ENCODE peak calls at places on chromosomes 7 and 10, in five cellular contexts. C, W, E, V and I are unnamed samples.

GRCh38 chr7:21367081-21367480 is 60.8 kb upstream of the SP4 start:
- DNase-seq in C (no peak), W (no peak), E (no peak), V (no peak), I (no peak)

GRCh38 chr10:114611617-114612016 is 46.5 kb downstream of the ABLIM1 start:
- DNase-seq in C (no peak), W (no peak), E (no peak), V (no peak), I (no peak)

GRCh38 chr10:95814011-95814727 is 58.2 kb downstream of the ENTPD1 start:
- DNase-seq in C (no peak), W (peak), E (peak), V (no peak), I (peak)

GRCh38 chr10:132446661-132447445 is 49.9 kb downstream of the PWWP2B start:
- DNase-seq in C (peak), W (peak), E (peak), V (no peak), I (peak)

GRCh38 chr10:2920638-2921037 is 146.7 kb upstream of the PFKP start:
- DNase-seq in C (no peak), W (no peak), E (no peak), V (no peak), I (no peak)

GRCh38 chr10:22315455-22316285 is 518 bp upstream of the COMMD3 start:
- DNase-seq in C (no peak), W (no peak), E (no peak), V (no peak), I (no peak)

GRCh38 chr10:94706089-94706488 is 22.6 kb downstream of the CYP2C18 start:
- DNase-seq in C (no peak), W (no peak), E (no peak), V (no peak), I (no peak)

GRCh38 chr7:30850426-30850825 is 61.2 kb upstream of the AQP1 start:
- DNase-seq in C (no peak), W (no peak), E (no peak), V (no peak), I (no peak)

GRCh38 chr7:155193716-155194115 is 104.0 kb upstream of the INSIG1 start:
- DNase-seq in C (no peak), W (no peak), E (no peak), V (no peak), I (no peak)

GRCh38 chr10:422675-423074 is 266.8 kb downstream of the DIP2C start:
- DNase-seq in C (no peak), W (no peak), E (no peak), V (peak), I (no peak)

GRCh38 chr10:83706120-83706519 is 433.2 kb upstream of the GHITM start:
- DNase-seq in C (no peak), W (no peak), E (no peak), V (no peak), I (no peak)

GRCh38 chr10:130371686-130372085 is 235.5 kb downstream of the GLRX3 start:
- DNase-seq in C (peak), W (no peak), E (no peak), V (no peak), I (no peak)

GRCh38 chr10:133614830-133615580 is 11.6 kb downstream of the FRG2B start:
- DNase-seq in C (no peak), W (no peak), E (no peak), V (no peak), I (no peak)

GRCh38 chr10:69731184-69731583 is 70.5 kb upstream of the COL13A1 start:
- DNase-seq in C (no peak), W (no peak), E (no peak), V (no peak), I (no peak)

GRCh38 chr10:74011762-74012161 is 13.8 kb downstream of the VCL start:
- DNase-seq in C (no peak), W (no peak), E (no peak), V (peak), I (peak)

GRCh38 chr7:18821554-18821953 is 295.9 kb downstream of the TWIST1 start:
- DNase-seq in C (no peak), W (no peak), E (no peak), V (no peak), I (no peak)

GRCh38 chr10:100364735-100365391 is 17.8 kb downstream of the SCD start:
- DNase-seq in C (peak), W (peak), E (peak), V (no peak), I (peak)

GRCh38 chr7:122166708-122167107 is 22.7 kb upstream of the AASS start:
- DNase-seq in C (no peak), W (no peak), E (no peak), V (no peak), I (no peak)

GRCh38 chr10:18303851-18304800 is 163.9 kb downstream of the CACNB2 start:
- DNase-seq in C (no peak), W (no peak), E (no peak), V (no peak), I (no peak)

GRCh38 chr10:114623661-114624294 is 34.3 kb downstream of the ABLIM1 start:
- DNase-seq in C (no peak), W (peak), E (no peak), V (no peak), I (peak)

GRCh38 chr7:19982841-19983835 is 209.7 kb upstream of the TMEM196 start:
- DNase-seq in C (no peak), W (peak), E (no peak), V (peak), I (peak)

GRCh38 chr7:18607025-18607424 is 111.5 kb downstream of the HDAC9 start:
- DNase-seq in C (no peak), W (no peak), E (no peak), V (no peak), I (no peak)

GRCh38 chr7:35380739-35381224 is 126.9 kb upstream of the TBX20 start:
- DNase-seq in C (no peak), W (no peak), E (no peak), V (no peak), I (no peak)

GRCh38 chr10:78751716-78752115 is 317.1 kb upstream of the ZMIZ1 start:
- DNase-seq in C (no peak), W (no peak), E (peak), V (no peak), I (no peak)

GRCh38 chr7:150388709-150389531 is 9.8 kb downstream of the ZNF775 start:
- DNase-seq in C (peak), W (peak), E (peak), V (peak), I (peak)

GRCh38 chr7:77308792-77309191 is 107.4 kb downstream of the GSAP start:
- DNase-seq in C (no peak), W (no peak), E (no peak), V (no peak), I (no peak)

GRCh38 chr7:81704595-81704994 is 65.3 kb downstream of the HGF start:
- DNase-seq in C (no peak), W (no peak), E (no peak), V (no peak), I (no peak)

GRCh38 chr7:34991938-34992840 is 45.1 kb downstream of the DPY19L1 start:
- DNase-seq in C (no peak), W (no peak), E (no peak), V (no peak), I (no peak)

GRCh38 chr10:33803248-33803647 is 468.8 kb upstream of the NRP1 start:
- DNase-seq in C (no peak), W (peak), E (no peak), V (no peak), I (no peak)

GRCh38 chr10:22325272-22325947 is 4.5 kb downstream of the BMI1 start:
- DNase-seq in C (peak), W (peak), E (peak), V (peak), I (peak)

GRCh38 chr10:29105516-29106215 is 183.2 kb upstream of the LYZL1 start:
- DNase-seq in C (no peak), W (peak), E (no peak), V (no peak), I (no peak)

GRCh38 chr10:72320676-72321247 is 34.0 kb downstream of the DNAJB12 start:
- DNase-seq in C (peak), W (peak), E (peak), V (peak), I (peak)

GRCh38 chr10:127715249-127715648 is 21.7 kb upstream of the FOXI2 start:
- DNase-seq in C (no peak), W (no peak), E (no peak), V (no peak), I (no peak)

GRCh38 chr7:77569514-77570232 is 32.6 kb downstream of the PTPN12 start:
- DNase-seq in C (no peak), W (no peak), E (no peak), V (no peak), I (no peak)

DNA sequence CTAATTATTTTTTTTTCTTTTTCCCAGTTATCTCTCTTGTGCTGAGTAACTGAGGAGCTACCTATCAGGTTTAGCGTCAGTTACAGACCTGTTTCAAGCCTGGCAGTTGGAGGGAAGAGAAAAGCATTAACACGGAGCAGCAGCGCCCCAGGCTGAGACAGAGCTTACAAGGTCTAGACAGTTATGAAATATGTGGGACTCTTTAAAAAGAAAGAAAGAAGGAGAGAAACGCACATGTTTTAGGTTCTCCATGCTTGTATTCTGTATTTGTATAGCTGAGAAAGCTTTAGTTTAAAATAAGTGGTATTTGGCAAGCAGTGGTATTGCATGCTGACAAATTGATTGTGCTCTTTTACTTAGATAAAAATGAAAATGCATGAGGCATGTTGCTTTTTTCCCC is 157.6 kb downstream of the GRK5 start:
- DNase-seq in C (no peak), W (no peak), E (peak), V (no peak), I (no peak)
- TF ChIP-seq CTCF in C (no peak), W (no peak), E (no peak), V (no peak), I (no peak)

DNA sequence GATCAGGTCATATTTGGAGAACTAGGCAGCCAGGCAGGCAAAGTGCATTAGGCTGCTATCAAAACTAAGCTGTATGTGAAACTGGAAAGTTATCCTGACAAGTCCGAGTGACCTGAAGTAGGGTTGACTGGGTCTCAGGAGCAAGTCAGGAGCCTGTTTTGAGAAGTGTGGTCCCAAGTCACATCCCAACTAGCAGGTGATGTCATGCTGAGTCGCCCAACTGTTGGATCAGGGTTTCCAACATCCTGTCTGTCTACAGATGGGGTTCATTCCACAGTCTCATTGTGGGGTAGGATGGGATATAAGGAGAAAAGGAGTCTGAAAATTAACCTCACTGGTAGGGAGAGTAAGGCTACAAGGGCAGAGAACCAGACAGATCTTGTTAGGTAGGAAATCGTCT is 27.0 kb downstream of the SLC26A4 start:
- DNase-seq in C (no peak), W (no peak), E (no peak), V (no peak), I (no peak)
- H3K4me3 ChIP-seq in C (no peak), W (no peak), E (no peak), V (no peak), I (no peak)

GRCh38 chr10:7817984-7818294 is 366 bp upstream of the TAF3 start:
- DNase-seq in C (no peak), W (no peak), E (no peak), V (no peak), I (no peak)

GRCh38 chr10:7817576-7817975 is 729 bp upstream of the TAF3 start:
- DNase-seq in C (no peak), W (no peak), E (no peak), V (peak), I (no peak)

GRCh38 chr10:7810443-7810842 is 7.9 kb upstream of the TAF3 start:
- DNase-seq in C (no peak), W (no peak), E (no peak), V (no peak), I (no peak)

GRCh38 chr10:7811000-7811399 is 7.3 kb upstream of the TAF3 start:
- DNase-seq in C (no peak), W (no peak), E (no peak), V (no peak), I (no peak)

GRCh38 chr10:7813481-7813880 is 4.8 kb upstream of the TAF3 start:
- DNase-seq in C (no peak), W (no peak), E (no peak), V (no peak), I (no peak)
- TF ChIP-seq CTCF in C (no peak), W (no peak), E (no peak), V (no peak), I (no peak)

DNA sequence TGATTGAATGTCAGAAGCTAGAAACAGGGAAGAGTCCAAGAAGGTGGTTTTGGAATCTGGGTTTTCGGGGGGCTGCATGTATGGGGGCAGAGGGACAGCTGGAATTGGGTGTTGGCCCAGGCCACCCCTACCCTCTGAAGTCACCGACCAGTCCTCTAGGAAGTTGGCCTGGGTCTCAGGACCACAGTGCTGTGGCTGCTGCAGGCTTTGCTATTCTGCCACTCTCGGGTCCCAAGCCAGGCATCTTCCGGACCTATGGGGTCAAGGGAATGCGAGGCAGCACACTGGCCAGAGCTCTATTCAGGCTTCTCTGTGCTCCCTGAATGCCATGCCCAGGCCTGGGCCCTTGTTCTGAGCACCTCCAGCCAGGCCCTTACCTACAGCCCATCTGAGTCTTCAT is 13.2 kb downstream of the FGF8 start:
- DNase-seq in C (no peak), W (no peak), E (no peak), V (no peak), I (no peak)
- H3K4me3 ChIP-seq in C (no peak), W (no peak), E (no peak), V (no peak), I (no peak)

GRCh38 chr10:99304857-99305220 is 24.3 kb upstream of the CNNM1 start:
- DNase-seq in C (no peak), W (no peak), E (no peak), V (no peak), I (no peak)

GRCh38 chr10:99304027-99304856 is 24.9 kb upstream of the CNNM1 start:
- DNase-seq in C (no peak), W (peak), E (no peak), V (no peak), I (peak)
- TF ChIP-seq CTCF in C (no peak), W (no peak), E (no peak), V (no peak), I (no peak)